ENCODE peak calls at places on chromosomes 5 and 9, in five cellular contexts. B is H9; A is cardiac fibroblast; D is HFFc6; H is CD4-positive, alpha-beta T cell. Q is an unnamed sample.

GRCh38 chr5:180026725-180027448 is 44.7 kb downstream of the RNF130 start:
- DNase-seq in B (no peak), A (no peak), D (no peak), H (no peak), Q (no peak)

GRCh38 chr9:137277329-137278041 is at the start of gene TOR4A:
- DNase-seq in B (peak), A (peak), D (peak), H (no peak), Q (peak)

GRCh38 chr5:168578006-168578405 is 1.2 kb downstream of the PANK3 start:
- DNase-seq in B (no peak), A (peak), D (no peak), H (no peak), Q (no peak)

GRCh38 chr9:100911273-100911672 is 117.3 kb upstream of the PLPPR1 start:
- DNase-seq in B (no peak), A (no peak), D (no peak), H (no peak), Q (no peak)

GRCh38 chr9:3879731-3880493 is 354.1 kb upstream of the RFX3 start:
- DNase-seq in B (no peak), A (no peak), D (no peak), H (no peak), Q (no peak)

GRCh38 chr9:95750725-95751644 is 124.5 kb upstream of the ERCC6L2 start:
- DNase-seq in B (peak), A (no peak), D (no peak), H (peak), Q (no peak)

GRCh38 chr5:159448-160172 is 31.7 kb upstream of the LRRC14B start:
- DNase-seq in B (peak), A (peak), D (peak), H (no peak), Q (no peak)

GRCh38 chr9:89945133-89945532 is 340.3 kb downstream of the GADD45G start:
- DNase-seq in B (peak), A (no peak), D (no peak), H (no peak), Q (no peak)

GRCh38 chr9:3459076-3459475 is 66.7 kb downstream of the RFX3 start:
- DNase-seq in B (no peak), A (no peak), D (no peak), H (no peak), Q (no peak)

GRCh38 chr5:121090822-121091221 is 626.7 kb downstream of the PRR16 start:
- DNase-seq in B (no peak), A (no peak), D (no peak), H (no peak), Q (no peak)

GRCh38 chr5:121086671-121087070 is 622.6 kb downstream of the PRR16 start:
- DNase-seq in B (no peak), A (no peak), D (no peak), H (no peak), Q (no peak)

GRCh38 chr5:121088341-121088740 is 624.2 kb downstream of the PRR16 start:
- DNase-seq in B (no peak), A (no peak), D (no peak), H (no peak), Q (no peak)

GRCh38 chr5:121087560-121087959 is 623.5 kb downstream of the PRR16 start:
- DNase-seq in B (no peak), A (no peak), D (no peak), H (no peak), Q (no peak)
- TF ChIP-seq CTCF in B (no peak), A (no peak), D (no peak), H (no peak), Q (no peak)

DNA sequence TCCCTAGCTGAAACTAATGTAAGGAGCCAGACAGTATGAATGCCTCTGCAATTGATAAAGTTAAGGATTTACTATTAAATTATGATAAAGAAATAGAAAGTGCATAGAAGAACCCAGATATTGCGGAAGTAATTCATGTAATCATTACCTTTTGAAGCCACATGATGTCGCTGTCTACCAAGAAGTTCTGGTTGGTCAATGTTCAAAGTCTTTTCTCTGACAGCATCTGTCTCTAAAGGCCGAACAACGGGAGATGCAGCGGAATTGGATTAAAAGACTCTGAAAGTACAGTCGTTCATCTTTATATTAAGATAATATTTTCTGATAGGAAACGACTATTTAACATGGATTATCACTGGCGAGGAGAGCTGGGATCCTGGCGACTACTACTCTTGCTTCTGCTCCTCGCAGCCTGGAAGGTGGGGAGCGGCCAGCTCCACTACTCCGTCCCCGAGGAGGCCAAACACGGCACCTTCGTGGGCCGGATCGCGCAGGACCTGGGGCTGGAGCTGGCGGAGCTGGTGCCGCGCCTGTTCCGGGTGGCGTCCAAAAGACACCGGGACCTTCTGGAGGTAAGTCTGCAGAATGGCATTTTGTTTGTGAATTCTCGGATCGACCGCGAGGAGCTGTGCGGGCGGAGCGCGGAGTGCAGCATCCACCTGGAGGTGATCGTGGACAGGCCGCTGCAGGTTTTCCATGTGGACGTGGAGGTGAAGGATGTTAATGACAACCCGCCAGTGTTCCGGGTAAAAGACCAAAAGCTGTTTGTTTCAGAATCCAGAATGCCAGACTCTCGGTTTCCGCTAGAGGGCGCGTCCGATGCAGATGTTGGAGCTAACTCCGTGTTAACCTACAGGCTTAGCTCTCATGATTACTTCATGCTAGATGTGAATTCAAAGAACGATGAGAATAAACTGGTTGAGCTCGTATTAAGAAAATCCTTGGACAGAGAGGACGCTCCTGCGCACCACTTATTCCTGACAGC is at the start of gene PCDHA8:
- DNase-seq in B (peak), A (no peak), D (no peak), H (no peak), Q (no peak)
- TF ChIP-seq CTCF in B (peak), A (peak), D (peak), H (no peak), Q (peak)

DNA sequence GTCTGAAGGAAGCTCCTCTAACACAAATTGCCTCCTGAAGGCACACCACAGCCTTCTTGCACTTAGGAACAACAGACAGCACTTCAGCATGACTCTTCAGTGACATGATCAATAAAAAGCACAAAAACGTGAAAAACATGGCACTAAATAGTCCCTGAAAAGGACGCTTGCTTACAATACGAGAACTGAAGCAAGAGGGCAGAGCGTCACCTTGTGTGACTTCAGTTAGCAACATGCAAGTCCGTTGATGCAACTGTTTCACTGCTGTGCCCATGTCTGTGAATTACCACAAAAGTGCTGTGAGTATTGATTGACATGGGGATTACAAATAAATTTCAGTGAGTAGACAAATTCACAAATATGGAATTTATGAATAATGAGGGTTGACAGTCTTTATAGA is 219.9 kb upstream of the GAS1 start:
- DNase-seq in B (no peak), A (no peak), D (no peak), H (no peak), Q (no peak)
- TF ChIP-seq CTCF in B (peak), A (no peak), D (no peak), H (no peak), Q (no peak)

DNA sequence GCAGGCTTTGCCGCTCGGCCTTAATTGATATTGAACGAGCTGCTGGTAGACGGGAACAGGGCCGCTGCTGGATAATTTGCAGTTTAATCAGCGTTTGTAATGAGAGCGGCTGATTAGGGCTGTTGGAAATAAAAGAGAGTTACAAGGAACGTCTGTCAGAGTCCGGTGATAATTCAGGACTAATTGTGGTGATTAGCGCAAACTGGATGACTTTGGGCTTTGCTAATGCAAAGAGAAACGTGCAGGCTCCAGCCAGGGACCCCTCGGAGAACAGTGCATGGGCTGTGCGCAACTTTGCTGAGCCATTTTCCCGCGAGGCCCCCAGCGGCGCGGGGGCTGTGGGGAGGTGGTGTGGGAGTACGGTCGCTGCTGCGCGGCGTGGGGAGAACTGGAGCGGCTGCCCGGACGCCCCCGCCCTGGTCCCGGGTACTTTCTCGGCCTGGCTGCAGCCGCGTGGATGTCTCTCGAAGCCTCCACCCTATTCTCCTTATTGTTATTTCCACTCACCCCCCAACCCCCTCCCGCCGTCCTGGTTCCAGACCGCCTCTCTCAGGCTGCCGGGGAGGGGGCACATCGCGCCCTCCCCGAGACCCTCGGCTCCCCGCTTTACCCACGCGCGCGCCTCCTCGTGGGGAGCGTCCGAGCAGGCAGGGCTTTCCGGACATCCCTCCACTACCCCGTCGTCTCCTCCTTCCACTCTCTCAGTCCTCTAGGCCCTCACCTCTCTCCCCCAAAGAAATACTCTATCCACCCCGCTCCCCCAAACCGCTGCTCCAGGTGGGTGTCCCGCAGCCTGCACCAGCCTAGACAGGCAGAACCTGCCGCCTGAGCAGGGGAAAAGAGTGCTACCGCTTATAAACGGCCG is 68.5 kb upstream of the TBCA start:
- DNase-seq in B (no peak), A (no peak), D (no peak), H (no peak), Q (no peak)
- TF ChIP-seq CTCF in B (no peak), A (peak), D (peak), H (no peak), Q (no peak)

GRCh38 chr5:58496488-58496887 is 5.3 kb downstream of the GAPT start:
- DNase-seq in B (peak), A (no peak), D (no peak), H (no peak), Q (no peak)
- TF ChIP-seq CTCF in B (peak), A (peak), D (peak), H (no peak), Q (no peak)

GRCh38 chr5:25330721-25331120 is 685.9 kb upstream of the CDH10 start:
- DNase-seq in B (no peak), A (no peak), D (no peak), H (no peak), Q (no peak)

DNA sequence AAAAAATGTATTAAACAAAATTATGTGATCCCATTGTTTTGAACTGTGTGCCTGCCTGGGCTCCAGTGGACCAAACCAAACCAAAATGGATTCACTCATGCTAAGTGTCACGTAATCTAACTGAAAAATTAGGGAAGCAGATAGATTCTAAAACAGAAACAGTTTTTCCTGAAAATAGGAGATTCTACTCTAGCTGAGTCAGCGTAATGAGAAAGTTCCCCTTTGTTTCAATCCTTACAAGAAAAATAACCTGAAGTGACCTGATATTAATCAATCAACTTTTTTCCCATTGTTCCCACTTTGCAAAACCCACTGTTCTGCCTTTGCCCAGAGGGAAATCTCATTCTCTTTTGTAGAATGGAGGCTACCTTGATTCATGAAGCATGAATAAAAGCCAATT is 682.4 kb upstream of the CDH10 start:
- DNase-seq in B (no peak), A (no peak), D (no peak), H (no peak), Q (no peak)
- TF ChIP-seq CTCF in B (no peak), A (no peak), D (no peak), H (no peak), Q (no peak)

GRCh38 chr5:51958473-51958872 is 575.2 kb downstream of the ISL1 start:
- DNase-seq in B (no peak), A (no peak), D (no peak), H (no peak), Q (no peak)

GRCh38 chr5:51960617-51961115 is 577.4 kb downstream of the ISL1 start:
- DNase-seq in B (no peak), A (peak), D (peak), H (no peak), Q (no peak)

GRCh38 chr5:51961154-51961562 is 577.9 kb downstream of the ISL1 start:
- DNase-seq in B (no peak), A (no peak), D (no peak), H (no peak), Q (no peak)
- TF ChIP-seq CTCF in B (no peak), A (no peak), D (peak), H (no peak), Q (no peak)

GRCh38 chr9:91776409-91777365 is 173.3 kb downstream of the ROR2 start:
- DNase-seq in B (no peak), A (peak), D (no peak), H (no peak), Q (peak)

GRCh38 chr9:91778031-91778430 is 172.0 kb downstream of the ROR2 start:
- DNase-seq in B (no peak), A (no peak), D (no peak), H (no peak), Q (no peak)

GRCh38 chr9:91775011-91775707 is 174.9 kb downstream of the ROR2 start:
- DNase-seq in B (peak), A (peak), D (peak), H (peak), Q (peak)

GRCh38 chr9:91777437-91777836 is 172.6 kb downstream of the ROR2 start:
- DNase-seq in B (no peak), A (peak), D (peak), H (no peak), Q (no peak)

GRCh38 chr9:91775708-91776028 is 174.4 kb downstream of the ROR2 start:
- DNase-seq in B (no peak), A (no peak), D (no peak), H (no peak), Q (no peak)
- TF ChIP-seq CTCF in B (no peak), A (no peak), D (peak), H (no peak), Q (peak)

DNA sequence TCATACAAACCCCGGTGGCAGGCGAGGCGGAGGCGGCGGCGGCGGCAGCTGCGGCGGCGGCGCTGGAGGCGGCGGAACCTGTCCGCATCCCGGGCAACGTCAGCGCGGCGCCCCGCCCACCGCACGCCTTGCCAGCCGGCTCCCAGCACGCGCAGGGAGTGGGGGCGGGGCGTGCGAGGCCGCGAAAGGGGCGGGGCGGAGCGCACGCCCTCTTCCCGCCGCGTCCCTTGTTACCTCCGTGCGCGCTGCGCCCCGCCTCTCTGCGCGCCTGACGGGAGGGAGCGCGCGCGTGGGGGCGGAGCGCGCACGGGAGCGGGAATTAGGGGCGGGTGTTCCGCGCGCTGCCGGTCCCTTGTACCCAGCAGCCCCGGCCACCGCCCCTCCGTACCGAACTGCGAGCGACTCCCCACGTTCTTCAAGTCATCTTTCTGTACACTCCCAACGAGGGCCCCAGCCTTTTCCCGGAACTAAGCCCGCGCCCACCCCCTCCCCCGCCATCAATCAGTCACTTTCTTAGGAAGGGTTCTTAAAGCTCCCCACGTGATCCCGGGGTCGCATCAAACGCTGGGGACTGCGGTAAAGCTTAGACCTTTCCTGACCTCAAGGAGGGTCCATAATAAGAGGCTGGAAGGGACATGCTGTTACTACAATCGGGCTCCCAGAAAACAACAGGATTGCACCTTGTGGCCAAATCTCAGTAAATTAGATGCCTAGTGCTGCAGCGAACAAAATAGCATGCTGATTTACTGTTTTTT is at the start of gene AGTPBP1:
- DNase-seq in B (peak), A (peak), D (peak), H (peak), Q (peak)
- TF ChIP-seq CTCF in B (no peak), A (no peak), D (no peak), H (no peak), Q (no peak)

GRCh38 chr5:150284311-150284710 is 5.3 kb downstream of the CAMK2A start:
- DNase-seq in B (no peak), A (no peak), D (no peak), H (no peak), Q (no peak)

GRCh38 chr5:150288361-150288760 is 1.2 kb downstream of the CAMK2A start:
- DNase-seq in B (no peak), A (no peak), D (no peak), H (no peak), Q (no peak)

GRCh38 chr5:150283904-150284303 is 5.7 kb downstream of the CAMK2A start:
- DNase-seq in B (no peak), A (no peak), D (no peak), H (no peak), Q (no peak)

GRCh38 chr5:150285114-150285513 is 4.5 kb downstream of the CAMK2A start:
- DNase-seq in B (no peak), A (no peak), D (peak), H (no peak), Q (no peak)

GRCh38 chr5:150286820-150287219 is 2.8 kb downstream of the CAMK2A start:
- DNase-seq in B (peak), A (no peak), D (no peak), H (no peak), Q (no peak)
- TF ChIP-seq CTCF in B (peak), A (peak), D (peak), H (no peak), Q (no peak)